ENCODE peak calls at places on chromosomes 2 and 18, in eight cellular contexts. D, B, E, Z, F, Q, W and A are unnamed samples.

GRCh38 chr2:239444626-239445625 is 44.1 kb upstream of the HDAC4 start:
- DNase-seq in E (peak), F (peak), B (no peak), Z (peak), D (peak), Q (no peak), W (no peak), A (peak)

GRCh38 chr2:67448648-67449047 is 51.5 kb downstream of the ETAA1 start:
- DNase-seq in E (no peak), D (peak), Q (no peak), Z (no peak), W (no peak), F (no peak), B (no peak), A (no peak)

GRCh38 chr2:45857848-45858520 is 206.5 kb downstream of the PRKCE start:
- DNase-seq in W (peak), Z (no peak), Q (no peak), D (no peak), F (no peak), B (no peak), E (no peak), A (no peak)

GRCh38 chr2:8134105-8134903 is 547.6 kb upstream of the ID2 start:
- DNase-seq in B (no peak), E (no peak), Z (no peak), D (no peak), F (no peak), W (no peak), Q (no peak), A (no peak)

GRCh38 chr2:116809074-116809473 is 1005.4 kb upstream of the DDX18 start:
- DNase-seq in Q (no peak), B (no peak), W (no peak), F (no peak), Z (no peak), D (no peak), E (no peak), A (no peak)

GRCh38 chr2:103823847-103824246 is 1030.1 kb upstream of the POU3F3 start:
- DNase-seq in D (no peak), Q (no peak), E (no peak), F (no peak), B (no peak), W (no peak), Z (no peak), A (no peak)

GRCh38 chr18:60266558-60266957 is 106.0 kb downstream of the MC4R start:
- DNase-seq in Z (no peak), B (no peak), F (no peak), W (no peak), D (no peak), E (no peak), Q (no peak), A (no peak)

GRCh38 chr2:240953426-240954425 is 44.7 kb upstream of the SNED1 start:
- DNase-seq in B (no peak), Z (no peak), E (no peak), Q (no peak), F (no peak), D (no peak), W (no peak), A (no peak)

DNA sequence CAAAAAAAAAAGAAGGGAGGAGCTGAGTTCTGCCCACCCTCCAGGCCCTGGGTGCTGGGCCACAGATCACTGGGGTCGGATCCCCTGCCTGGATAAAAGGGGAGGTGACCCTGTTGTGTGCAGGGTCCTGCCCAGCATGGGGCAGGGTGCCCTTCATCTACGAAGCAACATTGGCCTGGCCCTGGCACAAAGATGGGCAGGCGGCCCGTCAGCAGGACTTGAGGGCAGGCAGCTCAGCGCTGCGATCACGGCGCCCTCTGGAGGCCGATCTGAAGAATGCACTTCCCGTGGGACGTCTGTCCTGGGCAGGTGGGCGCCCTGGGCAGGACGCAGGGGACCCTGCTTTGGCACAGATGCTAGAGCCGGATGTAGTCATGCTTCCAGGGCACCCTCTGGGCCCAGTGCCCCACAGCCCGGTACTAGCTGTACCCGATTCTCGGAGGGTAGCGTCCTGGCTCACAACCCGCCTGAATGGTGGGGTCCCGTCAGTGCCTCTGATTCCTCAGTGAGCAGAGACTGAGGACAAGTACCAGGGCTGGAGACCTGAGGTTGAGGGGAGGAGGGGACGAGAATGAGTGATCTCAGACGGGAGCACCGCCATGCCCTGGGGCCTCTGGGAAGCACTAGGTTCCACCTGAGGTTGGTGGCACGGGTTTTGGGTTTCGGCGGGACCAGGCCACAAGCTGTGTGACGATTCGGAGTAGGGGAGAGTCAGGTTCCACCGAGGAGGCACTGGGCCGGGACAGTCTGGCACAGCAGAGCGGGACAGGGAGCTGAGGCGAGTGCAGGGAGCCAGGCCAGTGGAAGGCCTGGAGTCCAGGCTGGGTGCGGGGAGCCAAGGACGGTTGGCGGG is 18.0 kb downstream of the ARID5A start:
- DNase-seq in W (peak), F (peak), Q (peak), D (peak), E (peak), Z (peak), B (no peak), A (peak)
- H3K4me3 ChIP-seq in W (no peak), F (no peak), Q (no peak), D (no peak), E (no peak), Z (no peak), B (no peak), A (no peak)

GRCh38 chr18:45589559-45590041 is 25.7 kb upstream of the SLC14A2 start:
- DNase-seq in E (peak), B (peak), D (no peak), W (no peak), Z (no peak), F (peak), Q (no peak), A (no peak)
- H3K4me3 ChIP-seq in E (no peak), B (no peak), D (no peak), W (no peak), Z (no peak), F (no peak), Q (no peak), A (no peak)

GRCh38 chr2:54671875-54672586 is 51.4 kb upstream of the EML6 start:
- DNase-seq in Q (no peak), W (no peak), B (no peak), E (peak), F (no peak), D (no peak), Z (no peak), A (no peak)

GRCh38 chr2:54672587-54673456 is 50.6 kb upstream of the EML6 start:
- DNase-seq in E (peak), Z (no peak), F (no peak), B (no peak), Q (no peak), W (no peak), D (no peak), A (no peak)

GRCh38 chr2:54670485-54671009 is 52.9 kb upstream of the EML6 start:
- DNase-seq in W (no peak), Z (no peak), B (no peak), Q (no peak), E (no peak), D (no peak), F (no peak), A (no peak)

GRCh38 chr2:54669677-54670484 is 53.6 kb upstream of the EML6 start:
- DNase-seq in D (peak), W (no peak), B (no peak), Z (no peak), F (no peak), E (peak), Q (no peak), A (no peak)

DNA sequence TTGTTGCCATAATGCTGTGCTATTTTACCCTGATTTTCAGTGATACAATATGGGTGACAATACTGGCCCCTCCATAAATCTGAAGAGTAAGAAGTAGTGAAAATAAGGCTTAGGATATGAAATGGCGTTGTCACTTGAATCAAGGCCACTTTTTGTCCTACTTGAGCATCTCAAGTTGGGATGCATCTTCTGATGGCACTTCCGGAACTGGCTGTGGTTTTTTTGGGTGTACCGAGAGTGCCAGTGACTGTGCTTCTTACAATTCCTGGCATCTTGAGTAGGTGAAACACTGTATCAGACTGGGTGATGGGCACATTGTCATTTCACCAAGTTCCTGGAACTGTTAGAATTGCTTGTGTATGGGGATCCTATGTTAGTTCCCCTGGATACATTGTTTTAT is 52.5 kb upstream of the EML6 start:
- DNase-seq in E (no peak), Q (no peak), Z (no peak), D (no peak), W (no peak), B (no peak), F (no peak), A (no peak)
- H3K4me3 ChIP-seq in E (no peak), Q (no peak), Z (no peak), D (no peak), W (no peak), B (no peak), F (no peak), A (no peak)

DNA sequence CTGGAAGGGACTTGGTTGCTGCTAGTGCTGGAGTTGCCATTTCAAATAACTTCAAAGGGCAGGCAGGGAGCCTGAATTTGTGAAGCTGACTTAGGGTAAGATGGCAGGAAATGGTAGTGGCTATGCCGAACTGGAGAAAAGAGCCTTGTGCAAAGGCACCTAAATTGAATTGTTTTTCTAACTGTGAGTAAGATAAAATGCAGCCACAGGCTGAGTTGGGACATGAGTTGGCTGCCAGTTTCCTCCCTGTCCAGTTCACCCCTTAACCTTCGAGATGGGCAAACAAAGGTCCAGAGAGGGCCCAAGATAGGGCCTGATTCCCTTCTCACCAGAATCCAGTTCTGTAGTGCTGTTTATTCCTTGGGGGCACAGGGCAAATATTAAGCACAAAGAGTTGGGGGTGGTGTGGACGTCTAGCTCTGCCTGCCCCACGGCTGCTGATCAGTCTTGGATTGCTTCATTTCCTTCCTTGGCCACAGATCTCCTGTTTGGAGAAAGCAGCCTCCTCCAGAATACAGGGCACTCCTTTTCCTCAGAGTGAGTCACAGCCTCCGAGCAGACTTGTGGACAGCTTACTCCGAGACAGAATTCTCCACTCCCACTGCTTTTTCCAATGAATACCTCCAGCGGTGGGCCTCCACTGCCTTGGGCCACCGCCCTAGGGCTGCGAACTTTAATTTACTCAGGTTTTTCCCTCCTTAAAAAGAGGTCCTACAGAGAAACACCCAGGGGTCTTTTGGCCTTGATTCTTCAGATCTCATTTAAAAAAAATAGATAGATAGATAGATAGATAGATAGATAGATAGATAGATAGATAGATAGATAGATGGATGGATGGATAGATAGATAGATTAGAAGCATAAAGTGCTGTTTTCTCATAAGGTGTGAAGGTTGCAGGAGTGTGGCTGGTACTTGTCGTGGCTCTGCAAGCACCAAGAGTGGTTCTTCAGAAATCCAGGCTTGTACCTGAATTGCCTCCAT is 18.4 kb upstream of the SLC20A1 start:
- DNase-seq in Q (no peak), F (no peak), E (peak), W (no peak), D (peak), B (no peak), Z (no peak), A (no peak)
- H3K4me3 ChIP-seq in Q (no peak), F (no peak), E (peak), W (peak), D (peak), B (no peak), Z (no peak), A (no peak)

DNA sequence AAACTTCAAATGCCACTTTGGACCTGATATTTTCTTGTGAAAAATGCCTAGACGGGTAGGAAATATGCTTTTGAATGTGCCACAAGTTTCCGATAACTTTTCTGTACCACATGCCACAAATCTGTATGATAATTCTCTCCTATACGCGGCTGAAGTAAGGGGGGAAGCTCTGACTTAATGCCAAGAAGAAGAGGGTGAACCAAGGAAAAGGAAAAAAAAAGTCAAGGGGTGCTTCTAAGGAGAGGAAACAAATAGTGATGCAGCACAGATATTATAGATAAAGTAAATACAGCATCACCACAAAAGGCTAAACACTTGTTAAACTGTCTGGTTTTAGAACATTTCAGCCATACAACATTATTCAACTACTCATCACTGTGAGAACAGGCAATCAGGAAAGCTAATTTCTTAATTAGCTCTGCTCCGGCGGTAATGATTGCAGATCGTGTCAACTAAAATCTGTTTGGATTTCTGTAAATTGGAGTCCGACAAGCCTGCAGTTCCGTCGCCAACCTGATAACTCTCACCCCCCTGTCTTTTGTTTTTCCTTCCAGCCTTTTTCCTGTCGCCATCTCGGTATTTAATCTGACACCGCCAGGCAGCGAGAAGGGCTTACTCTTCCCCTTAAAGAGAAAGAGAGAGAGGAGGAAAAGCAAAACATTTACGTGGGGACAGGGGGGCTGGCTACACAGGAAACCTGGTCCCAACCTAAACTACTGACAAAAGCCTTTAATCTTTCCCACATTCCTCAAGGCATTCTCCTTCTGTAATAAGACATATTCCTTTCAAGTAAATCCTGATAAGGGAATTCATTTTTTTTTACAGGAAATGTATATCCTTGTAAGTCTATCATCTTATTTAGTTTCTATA is 67.5 kb downstream of the ZEB2 start:
- DNase-seq in Q (no peak), W (no peak), B (peak), D (no peak), Z (no peak), F (peak), E (no peak), A (peak)
- H3K4me3 ChIP-seq in Q (no peak), W (no peak), B (no peak), D (no peak), Z (no peak), F (peak), E (no peak), A (no peak)

DNA sequence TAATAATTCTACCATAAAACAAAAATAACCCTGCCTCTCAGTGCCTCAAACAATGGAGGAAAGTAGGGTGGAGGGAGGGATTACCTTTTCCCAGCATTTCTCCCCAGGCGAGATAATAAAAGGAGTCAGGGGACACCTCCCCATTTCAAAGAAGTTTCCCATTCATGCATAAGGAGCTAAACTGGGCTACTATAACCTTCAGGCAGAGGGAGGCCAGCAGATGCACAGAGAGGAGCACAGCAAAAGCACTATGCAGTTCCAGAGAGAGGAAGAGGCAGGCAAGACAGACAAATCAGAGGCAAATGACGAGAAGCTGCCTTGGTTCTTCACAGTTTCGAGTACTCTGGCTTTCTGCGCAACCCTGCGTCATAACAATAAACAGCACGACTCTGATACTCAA is 17.4 kb downstream of the CFAP210 start:
- DNase-seq in Z (no peak), Q (no peak), D (no peak), W (no peak), E (no peak), B (no peak), F (peak), A (no peak)
- H3K4me3 ChIP-seq in Z (no peak), Q (no peak), D (no peak), W (no peak), E (no peak), B (no peak), F (no peak), A (no peak)

DNA sequence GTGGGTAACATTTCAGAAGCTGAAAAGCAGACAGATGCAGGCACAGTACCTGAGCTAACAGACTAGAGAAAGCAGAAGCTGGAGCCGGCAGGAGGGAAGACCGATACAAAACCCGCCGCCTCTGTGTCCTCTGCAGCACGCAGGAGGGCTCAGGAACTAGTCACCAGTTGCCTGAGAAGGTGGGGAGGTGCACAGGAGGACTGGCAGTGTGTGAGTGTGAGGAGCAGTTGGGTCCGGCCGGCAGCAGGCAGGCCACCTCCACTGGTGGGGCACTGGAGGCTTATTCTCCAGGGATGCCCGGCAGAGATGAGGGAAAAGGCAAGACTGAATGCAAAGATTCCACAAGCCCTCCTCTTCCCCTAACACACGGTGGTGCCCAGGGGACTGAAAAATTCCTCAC is 18.2 kb downstream of the ERCC3 start:
- DNase-seq in E (no peak), B (no peak), W (no peak), Z (no peak), F (no peak), D (no peak), Q (no peak), A (no peak)
- H3K4me3 ChIP-seq in E (no peak), B (no peak), W (no peak), Z (no peak), F (no peak), D (no peak), Q (no peak), A (no peak)

DNA sequence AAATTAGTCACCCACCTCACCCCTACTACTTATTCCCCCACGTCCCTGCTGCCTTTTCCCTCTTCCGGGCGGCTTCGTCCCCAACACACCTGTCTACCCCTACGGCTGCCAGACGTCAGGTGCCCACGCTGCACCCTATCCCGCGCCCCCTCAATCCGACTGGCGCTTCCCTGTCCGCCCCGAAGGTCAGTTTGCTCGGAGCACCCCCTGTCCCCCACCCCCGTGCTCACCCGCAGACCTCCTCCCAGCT is 457 bp downstream of the ACVR1C start:
- DNase-seq in Q (no peak), F (no peak), E (no peak), Z (no peak), D (peak), W (no peak), B (no peak), A (no peak)
- H3K4me3 ChIP-seq in Q (peak), F (peak), E (peak), Z (peak), D (peak), W (peak), B (peak), A (peak)

GRCh38 chr18:25724121-25724520 is 366.3 kb downstream of the SS18 start:
- DNase-seq in W (no peak), E (no peak), Q (no peak), Z (no peak), D (no peak), F (no peak), B (no peak), A (no peak)
- H3K4me3 ChIP-seq in W (no peak), E (no peak), Q (no peak), Z (no peak), D (no peak), F (no peak), B (no peak), A (no peak)